ENCODE peak calls at places on chromosomes 2 and 18, in nine cellular contexts. R, A, Z, T, V, Q, P, D and X are unnamed samples.

GRCh38 chr18:6310714-6311113 is 104.0 kb downstream of the L3MBTL4 start:
- DNase-seq in D (no peak), R (no peak), A (no peak), Z (no peak), V (no peak), T (no peak), P (no peak), Q (no peak), X (no peak)

GRCh38 chr18:50306944-50307343 is 19.5 kb upstream of the CXXC1 start:
- DNase-seq in T (no peak), V (no peak), Q (no peak), R (no peak), P (no peak), D (no peak), Z (no peak), A (no peak), X (no peak)

GRCh38 chr18:79668203-79668602 is 11.4 kb upstream of the CTDP1 start:
- DNase-seq in D (no peak), Z (no peak), Q (no peak), T (no peak), R (no peak), V (no peak), P (no peak), A (no peak), X (no peak)

GRCh38 chr2:156430236-156430977 is 5.8 kb upstream of the GPD2 start:
- DNase-seq in A (no peak), Z (no peak), Q (no peak), V (no peak), D (no peak), R (no peak), T (no peak), P (no peak), X (no peak)

GRCh38 chr2:47676236-47676635 is 106.7 kb upstream of the MSH6 start:
- DNase-seq in D (no peak), A (no peak), Z (no peak), V (no peak), T (no peak), P (peak; percentile 6), Q (no peak), R (no peak), X (no peak)

GRCh38 chr2:168194784-168195522 is 52.4 kb downstream of the STK39 start:
- DNase-seq in T (no peak), R (no peak), D (no peak), A (no peak), Z (no peak), V (no peak), P (no peak), Q (no peak), X (no peak)

GRCh38 chr18:76169733-76170132 is 325.3 kb downstream of the ZNF516 start:
- DNase-seq in Z (no peak), A (no peak), Q (no peak), R (no peak), P (no peak), V (peak; percentile 8), T (no peak), D (peak; percentile 23), X (no peak)

GRCh38 chr18:79525556-79526467 is 130.1 kb downstream of the NFATC1 start:
- DNase-seq in Z (no peak), D (no peak), V (no peak), T (no peak), Q (no peak), P (no peak), A (no peak), R (no peak), X (peak; percentile 5)

GRCh38 chr2:217054791-217055190 is 194.9 kb upstream of the TNP1 start:
- DNase-seq in V (no peak), Z (no peak), R (no peak), A (no peak), D (no peak), T (no peak), P (peak; percentile 40), Q (no peak), X (no peak)

GRCh38 chr2:24730481-24730880 is 62.7 kb downstream of the PTRHD1 start:
- DNase-seq in V (no peak), Z (no peak), R (no peak), A (no peak), T (no peak), Q (no peak), D (no peak), P (peak; percentile 61), X (no peak)

GRCh38 chr18:6145645-6146308 is 250.5 kb upstream of the TMEM200C start:
- DNase-seq in P (no peak), D (no peak), A (no peak), V (no peak), R (no peak), Q (no peak), T (no peak), Z (no peak), X (no peak)

GRCh38 chr2:160332318-160332717 is 132.2 kb upstream of the ITGB6 start:
- DNase-seq in Z (no peak), T (no peak), Q (no peak), A (no peak), D (peak; percentile 53), V (no peak), P (peak; percentile 54), R (no peak), X (peak; percentile 46)

GRCh38 chr18:63180971-63181376 is 138.6 kb downstream of the BCL2 start:
- DNase-seq in R (no peak), T (no peak), V (no peak), P (no peak), D (no peak), Z (no peak), Q (no peak), A (no peak), X (no peak)

GRCh38 chr2:102241616-102242260 is 54.9 kb downstream of the IL1RL2 start:
- DNase-seq in A (no peak), Q (no peak), R (no peak), T (no peak), P (no peak), Z (no peak), V (no peak), D (no peak), X (peak; percentile 45)

GRCh38 chr2:240919786-240920782 is 13.9 kb downstream of the CROCC2 start:
- DNase-seq in V (no peak), D (no peak), A (no peak), T (no peak), P (no peak), Q (no peak), R (no peak), Z (no peak), X (no peak)

GRCh38 chr2:180776924-180777323 is 203.5 kb upstream of the UBE2E3 start:
- DNase-seq in P (no peak), R (no peak), Z (no peak), D (no peak), Q (peak; percentile 49), V (no peak), T (no peak), A (no peak), X (no peak)
- H3K4me3 ChIP-seq in P (no peak overlapping the region), R (no peak overlapping the region), Z (no peak overlapping the region), D (no peak overlapping the region), Q (no peak overlapping the region), V (no peak overlapping the region), T (no peak overlapping the region), A (no peak overlapping the region), X (no peak overlapping the region)

GRCh38 chr18:12990977-12991838 is at the start of gene CEP192:
- DNase-seq in R (peak; percentile 96), Q (peak; percentile 95), P (peak; percentile 98), V (peak; percentile 97), Z (peak; percentile 73), D (peak; percentile 98), A (peak; percentile 94), T (peak; percentile 94), X (peak; percentile 99)
- TF ChIP-seq CTCF in R (no peak), Q (no peak), P (no peak), V (no peak), Z (no peak), D (peak; percentile 15), A (no peak), T (no peak), X (no peak)

DNA sequence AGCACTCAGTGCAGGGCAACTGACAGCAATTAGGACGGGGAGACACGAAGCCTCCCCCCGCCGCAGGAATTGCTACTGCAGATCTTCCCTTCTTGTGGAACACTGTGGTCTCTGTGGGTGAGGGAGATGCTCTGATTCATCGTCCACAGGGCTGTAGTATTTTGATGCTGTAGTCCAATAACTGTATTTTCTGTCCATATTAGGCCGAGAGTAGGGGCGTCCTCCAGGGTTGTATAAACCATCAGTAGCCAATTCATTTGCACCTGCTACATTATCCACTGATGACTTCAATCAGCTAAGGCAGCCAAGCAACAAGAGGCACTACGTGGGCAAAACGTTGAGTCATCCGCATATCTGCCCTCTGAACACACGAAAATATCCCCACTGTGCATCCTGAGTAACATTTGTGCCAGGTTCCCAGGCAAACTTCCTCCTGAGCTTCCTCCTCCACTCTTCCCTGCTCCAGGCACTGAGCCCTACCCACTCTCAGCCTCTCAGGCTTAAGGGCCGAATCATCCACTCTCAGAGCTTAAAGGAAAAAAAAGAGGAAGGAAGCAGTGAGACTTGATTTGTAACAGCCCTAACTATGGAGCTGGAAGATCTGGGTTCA is 62.1 kb downstream of the LBH start:
- DNase-seq in A (no peak), T (no peak), Z (peak; percentile 40), D (no peak), P (peak; percentile 66), R (peak; percentile 98), Q (peak; percentile 96), V (no peak), X (peak; percentile 95)
- H3K4me3 ChIP-seq in A (no peak overlapping the region), T (no peak overlapping the region), Z (no peak overlapping the region), D (no peak overlapping the region), P (no peak overlapping the region), R (no peak overlapping the region), Q (no peak overlapping the region), V (no peak overlapping the region), X (no peak overlapping the region)

GRCh38 chr2:2096803-2097464 is 234.1 kb downstream of the MYT1L start:
- DNase-seq in T (no peak), R (no peak), Q (no peak), D (no peak), A (no peak), P (no peak), V (no peak), Z (no peak), X (no peak)

GRCh38 chr2:2098458-2099167 is 232.5 kb downstream of the MYT1L start:
- DNase-seq in T (no peak), P (no peak), D (no peak), V (no peak), R (no peak), Z (no peak), A (no peak), Q (no peak), X (no peak)

GRCh38 chr2:2097549-2097948 is 233.5 kb downstream of the MYT1L start:
- DNase-seq in D (no peak), V (no peak), R (no peak), T (no peak), Z (no peak), A (no peak), Q (no peak), P (no peak), X (no peak)

DNA sequence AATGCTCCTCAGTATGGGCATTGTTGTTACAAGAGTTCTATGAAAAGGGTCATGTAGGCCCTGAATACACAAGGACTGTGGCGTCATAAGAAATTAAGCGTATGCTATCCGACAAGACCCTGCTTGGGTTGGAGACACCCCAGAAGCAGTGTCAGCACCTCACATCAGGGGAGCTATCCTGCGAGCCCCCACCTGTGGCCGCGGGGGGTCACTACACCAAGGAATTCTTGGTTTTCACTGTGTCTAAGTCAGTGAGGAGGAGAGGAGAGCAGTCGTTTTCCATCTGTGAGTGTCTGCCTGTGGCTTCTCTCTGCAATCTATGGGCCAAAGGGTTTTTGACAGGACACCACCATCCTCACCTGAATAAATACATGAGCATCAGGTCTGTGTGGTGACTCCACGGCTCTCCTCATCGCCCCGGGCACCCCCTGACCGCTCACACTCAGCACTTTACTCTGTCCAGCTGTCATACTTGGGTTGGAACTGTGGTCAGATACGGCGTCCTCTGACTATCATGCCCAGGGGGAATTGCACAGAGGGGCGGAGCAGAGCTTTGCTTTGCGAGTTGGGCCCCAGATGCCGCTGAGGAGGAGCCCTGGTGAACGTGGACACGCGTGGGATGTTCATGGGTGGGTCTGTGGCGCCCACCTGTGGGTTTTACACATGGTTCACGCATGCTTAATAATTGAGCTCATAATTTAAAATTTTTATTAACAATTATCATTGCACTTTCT is 235.5 kb downstream of the MYT1L start:
- DNase-seq in A (no peak), Z (no peak), T (no peak), Q (no peak), P (no peak), D (no peak), R (no peak), V (no peak), X (no peak)
- TF ChIP-seq CTCF in A (no peak), Z (no peak), T (no peak), Q (no peak), P (peak; percentile 20), D (no peak), R (no peak), V (no peak), X (no peak)